ENCODE peak calls at places on chromosomes 12 and 14, in four cellular contexts. F is iris pigment epithelial cell, D is SK-N-SH, M is Karpas-422. S is an unnamed sample.

GRCh38 chr14:56514663-56515371 is 64.8 kb upstream of the TMEM260 start:
- DNase-seq in F (peak), D (no peak), M (no peak), S (no peak)

GRCh38 chr12:54037360-54038259 is 4.8 kb downstream of the HOXC5 start:
- DNase-seq in F (no peak), D (no peak), M (no peak), S (no peak)

GRCh38 chr12:93763746-93764147 is 86.6 kb downstream of the CRADD start:
- DNase-seq in F (no peak), D (no peak), M (no peak), S (no peak)

GRCh38 chr14:59438148-59438766 is 26.9 kb downstream of the GPR135 start:
- DNase-seq in F (peak), D (no peak), M (no peak), S (no peak)

GRCh38 chr14:65255029-65255545 is 152.8 kb upstream of the MAX start:
- DNase-seq in F (peak), D (peak), M (no peak), S (no peak)

GRCh38 chr14:57066887-57067513 is 201.7 kb downstream of the EXOC5 start:
- DNase-seq in F (peak), D (peak), M (peak), S (no peak)

GRCh38 chr12:10363665-10363921 is 26.2 kb downstream of the KLRK1 start:
- DNase-seq in F (no peak), D (no peak), M (no peak), S (no peak)

GRCh38 chr12:70733385-70733784 is 96.2 kb upstream of the PTPRB start:
- DNase-seq in F (peak), D (peak), M (peak), S (no peak)

GRCh38 chr14:22865424-22866215 is 5.9 kb upstream of the LRP10 start:
- DNase-seq in F (no peak), D (peak), M (peak), S (no peak)

GRCh38 chr12:50845021-50845647 is 2.4 kb downstream of the TMPRSS12 start:
- DNase-seq in F (peak), D (no peak), M (no peak), S (no peak)

GRCh38 chr12:11753826-11754225 is 104.4 kb downstream of the ETV6 start:
- DNase-seq in F (no peak), D (no peak), M (no peak), S (no peak)

GRCh38 chr14:78316711-78317110 is 146.5 kb downstream of the NRXN3 start:
- DNase-seq in F (no peak), D (no peak), M (no peak), S (no peak)

GRCh38 chr12:3135522-3136461 is 58.6 kb downstream of the TSPAN9 start:
- DNase-seq in F (peak), D (peak), M (peak), S (no peak)

GRCh38 chr14:38951451-38951850 is 151.6 kb downstream of the SEC23A start:
- DNase-seq in F (peak), D (no peak), M (no peak), S (no peak)

GRCh38 chr12:726281-727140 is 25.9 kb upstream of the WNK1 start:
- DNase-seq in F (peak), D (no peak), M (no peak), S (no peak)